ENCODE peak calls at places on chromosomes 5 and 9, in nine cellular contexts. R is transverse colon; B is RWPE2; I is GM12864; E is PC-3; X is natural killer cell; L is cardiac fibroblast; M is tibial artery; F is CD4-positive, alpha-beta T cell. P is an unnamed sample.

GRCh38 chr9:137756045-137756744 is 121.4 kb upstream of the CACNA1B start:
- DNase-seq in R (no peak), B (no peak), I (no peak), E (no peak), X (no peak), L (no peak), M (no peak), F (no peak), P (no peak)

GRCh38 chr9:13847270-13847669 is 466.7 kb downstream of the NFIB start:
- DNase-seq in R (no peak), B (no peak), I (no peak), E (no peak), X (no peak), L (peak), M (no peak), F (no peak), P (no peak)

GRCh38 chr9:123081824-123082223 is 48.4 kb downstream of the GPR21 start:
- DNase-seq in R (no peak), B (no peak), I (peak), E (peak), X (no peak), L (peak), M (no peak), F (no peak), P (no peak)

GRCh38 chr5:109936091-109936490 is 246.4 kb downstream of the MAN2A1 start:
- DNase-seq in R (no peak), B (no peak), I (no peak), E (no peak), X (no peak), L (peak), M (no peak), F (no peak), P (no peak)

GRCh38 chr9:83622433-83622813 is 520 bp upstream of the IDNK start:
- DNase-seq in R (no peak), B (no peak), I (no peak), E (no peak), X (no peak), L (no peak), M (no peak), F (no peak), P (no peak)

GRCh38 chr5:151509231-151509630 is 61.8 kb downstream of the SLC36A1 start:
- DNase-seq in R (no peak), B (peak), I (no peak), E (peak), X (no peak), L (peak), M (no peak), F (no peak), P (no peak)

GRCh38 chr9:132235894-132236661 is 74.2 kb downstream of the NTNG2 start:
- DNase-seq in R (peak), B (peak), I (no peak), E (peak), X (peak), L (peak), M (no peak), F (peak), P (peak)

GRCh38 chr9:4553951-4554381 is 63.7 kb downstream of the SLC1A1 start:
- DNase-seq in R (no peak), B (no peak), I (no peak), E (peak), X (no peak), L (peak), M (no peak), F (no peak), P (no peak)

GRCh38 chr5:148796931-148797330 is 29.5 kb upstream of the ADRB2 start:
- DNase-seq in R (no peak), B (no peak), I (no peak), E (peak), X (no peak), L (no peak), M (no peak), F (no peak), P (no peak)

GRCh38 chr5:154519375-154519774 is 41.3 kb upstream of the HAND1 start:
- DNase-seq in R (no peak), B (no peak), I (no peak), E (peak), X (no peak), L (peak), M (peak), F (no peak), P (no peak)

GRCh38 chr5:10036136-10036535 is 213.6 kb downstream of the ATPSCKMT start:
- DNase-seq in R (no peak), B (no peak), I (no peak), E (peak), X (no peak), L (peak), M (no peak), F (no peak), P (no peak)

GRCh38 chr9:89318123-89319014 is at the start of gene SECISBP2:
- DNase-seq in R (peak), B (peak), I (peak), E (peak), X (peak), L (peak), M (peak), F (peak), P (peak)

GRCh38 chr5:116876240-116876840 is 301.7 kb upstream of the SEMA6A start:
- DNase-seq in R (no peak), B (no peak), I (no peak), E (no peak), X (no peak), L (no peak), M (no peak), F (no peak), P (no peak)

GRCh38 chr5:34656001-34656699 is at the start of gene RAI14:
- DNase-seq in R (peak), B (peak), I (no peak), E (peak), X (peak), L (peak), M (peak), F (no peak), P (peak)
- TF ChIP-seq CTCF in R (no peak), B (peak), I (peak), E (no peak), X (no peak), L (no peak), M (no peak), F (no peak), P (peak)

GRCh38 chr5:120683580-120683979 is 219.5 kb downstream of the PRR16 start:
- DNase-seq in R (no peak), B (no peak), I (no peak), E (no peak), X (no peak), L (no peak), M (no peak), F (no peak), P (no peak)

GRCh38 chr5:120690621-120691407 is 226.7 kb downstream of the PRR16 start:
- DNase-seq in R (no peak), B (no peak), I (no peak), E (no peak), X (no peak), L (no peak), M (no peak), F (no peak), P (no peak)

GRCh38 chr5:120684213-120684612 is 220.1 kb downstream of the PRR16 start:
- DNase-seq in R (no peak), B (no peak), I (no peak), E (peak), X (no peak), L (peak), M (no peak), F (no peak), P (no peak)

GRCh38 chr5:120682851-120683250 is 218.8 kb downstream of the PRR16 start:
- DNase-seq in R (no peak), B (no peak), I (no peak), E (peak), X (no peak), L (peak), M (no peak), F (no peak), P (no peak)

DNA sequence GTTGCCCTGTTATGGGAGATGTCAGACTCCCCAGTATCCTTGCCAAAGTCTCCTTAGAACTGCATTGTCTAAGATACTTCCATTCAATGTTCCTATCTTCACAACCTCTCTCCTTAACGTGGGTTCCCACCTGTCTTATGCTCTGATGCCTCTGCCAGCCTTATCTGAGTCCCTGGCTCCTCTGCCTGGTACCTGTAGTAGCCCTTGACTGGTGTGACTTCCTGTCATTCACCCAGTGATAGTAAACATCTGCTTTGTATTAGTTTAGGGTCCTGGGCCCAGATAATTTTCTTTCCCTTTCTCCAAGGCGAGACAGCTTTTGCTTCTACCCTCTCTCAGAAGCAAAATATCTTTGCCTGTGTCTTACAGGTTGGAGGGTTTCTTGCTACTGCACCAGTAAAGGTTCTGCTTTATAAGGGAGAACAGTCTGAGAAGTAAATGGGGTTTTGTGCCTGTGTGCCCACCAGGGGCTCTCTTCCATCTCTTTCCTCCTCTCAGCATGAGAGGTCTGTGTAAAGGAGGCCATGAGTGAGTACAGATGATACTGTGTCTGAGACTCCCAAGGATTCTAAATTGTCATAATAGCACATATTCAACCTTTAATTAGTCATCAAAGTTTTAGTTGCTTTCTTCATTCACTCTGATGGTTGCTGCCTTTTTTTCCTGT is 220.8 kb downstream of the PRR16 start:
- DNase-seq in R (no peak), B (no peak), I (no peak), E (no peak), X (no peak), L (peak), M (no peak), F (no peak), P (no peak)
- TF ChIP-seq CTCF in R (no peak), B (peak), I (peak), E (peak), X (no peak), L (peak), M (no peak), F (no peak), P (peak)

GRCh38 chr5:52757991-52758390 is 29.7 kb upstream of the ITGA1 start:
- DNase-seq in R (no peak), B (no peak), I (no peak), E (peak), X (no peak), L (peak), M (no peak), F (no peak), P (no peak)
- TF ChIP-seq CTCF in R (no peak), B (no peak), I (no peak), E (no peak), X (no peak), L (no peak), M (no peak), F (no peak), P (no peak)

GRCh38 chr5:133969654-133970324 is 1.4 kb upstream of the C5orf15 start:
- DNase-seq in R (no peak), B (no peak), I (no peak), E (no peak), X (no peak), L (peak), M (no peak), F (no peak), P (no peak)

GRCh38 chr5:133967715-133968056 is 739 bp downstream of the C5orf15 start:
- DNase-seq in R (peak), B (no peak), I (no peak), E (no peak), X (no peak), L (peak), M (no peak), F (no peak), P (no peak)

GRCh38 chr5:133970325-133970671 is 1.9 kb upstream of the C5orf15 start:
- DNase-seq in R (no peak), B (no peak), I (no peak), E (no peak), X (no peak), L (no peak), M (no peak), F (no peak), P (no peak)

GRCh38 chr5:133967124-133967523 is 1.3 kb downstream of the C5orf15 start:
- DNase-seq in R (no peak), B (no peak), I (no peak), E (no peak), X (no peak), L (peak), M (no peak), F (no peak), P (no peak)

GRCh38 chr5:133968057-133968993 is at the start of gene C5orf15:
- DNase-seq in R (peak), B (peak), I (peak), E (peak), X (peak), L (peak), M (peak), F (peak), P (peak)
- TF ChIP-seq CTCF in R (peak), B (no peak), I (no peak), E (no peak), X (no peak), L (no peak), M (peak), F (no peak), P (peak)

P was measured in progenitor cell of endocrine pancreas.